ENCODE peak calls at places on chromosomes 4 and X, in five cellular contexts. T is H1, E is IMR-90, M is neuronal stem cell, C is H9. B is an unnamed sample.
A peak's percentile ranks its signal among the peaks of the same experiment; 100 is the strongest.

GRCh38 chr4:151276787-151277557 is at the start of gene PRSS48:
- DNase-seq in E (peak; percentile 32), M (peak; percentile 62), C (peak; percentile 93), T (peak; percentile 79), B (peak; percentile 95)

GRCh38 chr4:38387348-38387747 is 276.7 kb upstream of the KLF3 start:
- DNase-seq in E (peak; percentile 6), M (no peak), T (no peak), C (no peak), B (no peak)

GRCh38 chrX:72255445-72255844 is 16.6 kb upstream of the ERCC6L start:
- DNase-seq in M (no peak), C (peak; percentile 47), T (no peak), E (no peak), B (no peak)

GRCh38 chr4:85769009-85769408 is 294.1 kb downstream of the ARHGAP24 start:
- DNase-seq in E (no peak), C (no peak), T (no peak), M (no peak), B (no peak)

GRCh38 chrX:119763175-119763574 is 4.8 kb downstream of the SOWAHD start:
- DNase-seq in T (no peak), M (no peak), E (peak; percentile 77), C (no peak), B (peak; percentile 86)

GRCh38 chr4:158817562-158818370 is 48.9 kb downstream of the FNIP2 start:
- DNase-seq in T (no peak), E (no peak), M (no peak), C (no peak), B (no peak)

GRCh38 chrX:154409222-154409871 is at the start of gene DNASE1L1:
- DNase-seq in E (peak; percentile 87), T (peak; percentile 81), C (peak; percentile 97), M (peak; percentile 69), B (peak; percentile 96)

GRCh38 chr4:29423836-29424721 is 1296.1 kb upstream of the PCDH7 start:
- DNase-seq in C (no peak), M (no peak), T (no peak), E (peak; percentile 95), B (peak; percentile 33)

GRCh38 chr4:114688063-114688462 is 89.5 kb downstream of the UGT8 start:
- DNase-seq in E (no peak), M (no peak), C (no peak), T (no peak), B (no peak)

GRCh38 chr4:137393043-137393442 is 139.3 kb downstream of the PCDH18 start:
- DNase-seq in C (no peak), E (no peak), M (peak; percentile 11), T (no peak), B (peak; percentile 7)

GRCh38 chrX:54042609-54043010 is 1.7 kb downstream of the PHF8 start:
- DNase-seq in T (no peak), C (peak; percentile 59), M (peak; percentile 33), E (peak; percentile 63), B (peak; percentile 78)

GRCh38 chrX:32896132-32896531 is 315.2 kb downstream of the DMD start:
- DNase-seq in C (no peak), T (no peak), E (no peak), M (no peak), B (no peak)

GRCh38 chr4:94516067-94516466 is 64.3 kb downstream of the PDLIM5 start:
- DNase-seq in C (no peak), M (no peak), E (peak; percentile 95), T (no peak), B (peak; percentile 27)

GRCh38 chrX:1480082-1480785 is 27.5 kb upstream of the ASMTL start:
- DNase-seq in M (no peak), C (no peak), T (no peak), E (no peak), B (no peak)

GRCh38 chr4:164485169-164485568 is 268.8 kb upstream of the SMIM31 start:
- DNase-seq in E (no peak), M (no peak), T (no peak), C (no peak), B (no peak)

GRCh38 chr4:87978656-87979055 is 3.1 kb downstream of the SPP1 start:
- DNase-seq in C (no peak), E (peak; percentile 62), M (no peak), T (no peak), B (no peak)

GRCh38 chrX:125998432-125998831 is 167.7 kb downstream of the DCAF12L2 start:
- DNase-seq in T (no peak), M (no peak), C (no peak), E (no peak), B (peak; percentile 42)

GRCh38 chr4:146257511-146257910 is 43.2 kb downstream of the REELD1 start:
- DNase-seq in T (no peak), C (no peak), M (no peak), E (no peak), B (no peak)

GRCh38 chrX:55710701-55711100 is 6.8 kb upstream of the RRAGB start:
- DNase-seq in C (no peak), T (no peak), M (no peak), E (no peak), B (no peak)

GRCh38 chr4:142473218-142473959 is 372.7 kb downstream of the INPP4B start:
- DNase-seq in T (no peak), C (no peak), M (no peak), E (no peak), B (no peak)

GRCh38 chr4:72207196-72207595 is 175.4 kb downstream of the NPFFR2 start:
- DNase-seq in M (no peak), T (no peak), E (no peak), C (no peak), B (no peak)

GRCh38 chr4:82097504-82097903 is 276.3 kb downstream of the HNRNPD start:
- DNase-seq in T (no peak), M (no peak), C (no peak), E (no peak), B (no peak)

GRCh38 chr4:148778980-148779675 is 336.9 kb upstream of the NR3C2 start:
- DNase-seq in T (no peak), C (no peak), M (no peak), E (peak; percentile 49), B (no peak)

GRCh38 chr4:163542275-163542674 is 47.8 kb downstream of the TMA16 start:
- DNase-seq in C (no peak), M (no peak), E (peak; percentile 71), T (no peak), B (peak; percentile 83)

GRCh38 chrX:150984164-150984824 is 1.2 kb downstream of the HMGB3 start:
- DNase-seq in T (no peak), M (peak; percentile 14), C (no peak), E (no peak), B (no peak)

GRCh38 chrX:23694606-23695005 is 27.3 kb downstream of the PRDX4 start:
- DNase-seq in T (no peak), M (peak; percentile 4), C (peak; percentile 39), E (peak; percentile 57), B (peak; percentile 40)

GRCh38 chr4:7285244-7286122 is 93.1 kb downstream of the SORCS2 start:
- DNase-seq in M (no peak), E (no peak), T (no peak), C (no peak), B (no peak)

DNA sequence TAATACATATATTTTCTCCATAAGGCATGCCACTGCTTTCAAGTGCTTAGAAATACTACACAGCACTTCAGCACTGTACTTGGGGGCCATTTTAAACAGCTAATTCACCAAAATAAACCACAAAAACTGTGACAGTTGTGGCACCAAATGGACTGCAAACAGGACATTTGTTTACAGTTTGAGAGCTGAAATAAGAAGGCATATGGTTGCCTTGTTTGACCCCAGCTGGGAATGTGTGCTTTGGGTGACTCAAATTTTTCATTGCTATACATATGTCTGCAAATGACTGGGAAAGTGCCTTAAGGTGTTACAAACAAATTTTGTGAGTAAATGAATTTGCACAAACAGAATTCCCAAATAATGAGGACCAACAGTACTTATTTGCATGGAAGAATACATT is 124.2 kb downstream of the BANK1 start:
- DNase-seq in C (no peak), M (no peak), E (no peak), T (no peak), B (no peak)
- H3K79me1 ChIP-seq in C (no peaks in the 10 kb centered on the region), M (no peaks in the 10 kb centered on the region), E (no peaks in the 10 kb centered on the region), T (no peaks in the 10 kb centered on the region), B (no peaks in the 10 kb centered on the region)

GRCh38 chr4:73765296-73765695 is 24.9 kb downstream of the CXCL8 start:
- DNase-seq in T (no peak), M (no peak), E (no peak), C (no peak), B (no peak)

GRCh38 chr4:73763877-73764276 is 23.5 kb downstream of the CXCL8 start:
- DNase-seq in E (no peak), C (no peak), T (no peak), M (no peak), B (no peak)

GRCh38 chr4:73761856-73762255 is 21.5 kb downstream of the CXCL8 start:
- DNase-seq in T (no peak), M (no peak), E (no peak), C (no peak), B (no peak)

GRCh38 chr4:73764513-73764912 is 24.1 kb downstream of the CXCL8 start:
- DNase-seq in C (no peak), E (peak; percentile 67), T (no peak), M (no peak), B (no peak)

GRCh38 chr4:73762409-73762808 is 22.0 kb downstream of the CXCL8 start:
- DNase-seq in T (no peak), E (no peak), C (no peak), M (no peak), B (no peak)
- H3K23ac ChIP-seq in T (no peak overlapping the region), E (no peak overlapping the region), C (no peak overlapping the region), M (no peak overlapping the region), B (no peak overlapping the region)

DNA sequence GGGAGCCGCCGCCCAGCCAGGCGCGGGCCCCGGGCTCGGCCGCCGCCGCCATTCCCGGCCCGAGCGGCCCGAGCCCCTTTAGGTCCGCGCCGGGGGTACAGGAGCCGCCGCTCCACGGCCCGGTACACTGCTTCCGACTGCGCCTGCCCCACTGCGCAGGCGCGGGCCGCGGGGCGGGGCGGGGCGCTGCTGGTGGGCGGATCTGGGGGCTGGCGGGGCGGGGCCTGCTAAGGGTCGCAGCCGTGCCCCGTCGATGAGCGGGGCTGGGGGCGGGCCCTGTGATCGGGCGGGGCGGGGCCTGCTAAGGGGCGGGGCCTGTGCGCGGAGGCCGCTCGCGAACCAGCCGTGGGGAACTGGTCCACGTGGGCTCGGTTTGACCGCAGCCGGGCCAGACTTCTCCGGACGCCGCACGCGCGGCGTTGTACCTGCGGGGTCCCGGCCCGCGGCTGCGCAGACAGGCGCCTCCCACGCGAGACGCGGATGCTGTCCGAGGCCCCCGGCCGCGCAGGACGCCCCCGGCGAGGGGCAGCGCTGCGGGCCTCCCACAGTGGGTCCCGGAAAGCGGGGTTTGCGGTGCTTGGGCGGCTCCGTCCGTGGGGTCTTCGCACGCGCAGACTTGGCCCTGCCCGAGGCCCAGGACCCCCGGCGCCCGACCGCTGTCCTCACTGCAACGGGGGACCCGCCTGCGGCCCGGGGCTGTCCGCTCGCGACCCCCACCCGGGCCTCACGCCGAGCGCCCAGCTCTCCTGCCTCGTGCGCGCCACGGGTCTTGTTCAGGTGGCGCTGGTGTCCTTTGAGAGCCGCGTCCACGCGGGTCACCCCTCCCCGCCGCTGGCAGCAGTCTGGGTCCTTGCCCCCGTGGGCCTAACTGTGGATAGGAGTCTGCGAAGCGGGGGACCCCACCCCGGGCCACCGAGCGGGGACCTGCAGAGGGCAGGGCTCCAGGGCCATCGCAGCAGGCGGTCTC is at the start of gene DGKQ:
- DNase-seq in E (peak; percentile 75), T (no peak), M (peak; percentile 83), C (peak; percentile 79), B (peak; percentile 78)
- H2BK15ac ChIP-seq in E (no peak within 1 kb of the TSS), T (no peak within 1 kb of the TSS), M (peak within 1 kb of the TSS; percentile 71), C (no peak within 1 kb of the TSS), B (no peak within 1 kb of the TSS)

DNA sequence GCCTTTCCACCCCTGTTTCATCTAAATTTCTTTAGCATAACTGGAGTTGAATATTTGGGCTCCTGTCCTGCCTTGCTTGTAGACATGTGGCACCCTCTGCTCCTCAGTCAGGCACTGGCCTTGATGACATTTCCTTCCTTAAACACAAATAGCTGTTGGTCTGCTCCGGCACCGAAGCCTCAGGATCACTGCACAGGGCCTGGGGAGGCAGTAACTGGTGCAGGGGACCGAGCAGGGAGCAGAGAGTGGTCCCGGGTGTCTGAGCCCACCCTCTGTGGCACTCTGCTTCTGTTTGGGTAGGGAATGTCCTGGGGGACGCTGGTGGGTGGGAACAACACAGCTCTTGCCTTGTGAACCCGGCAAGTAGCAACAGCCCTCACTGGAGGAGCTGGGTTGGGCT is 13.6 kb downstream of the RGS12 start:
- DNase-seq in M (no peak), T (no peak), C (no peak), E (no peak), B (no peak)
- H3K79me1 ChIP-seq in M (peaks cover 11% of the 10 kb centered on the region), T (peaks cover 17% of the 10 kb centered on the region), C (no peaks in the 10 kb centered on the region), E (peaks cover 28% of the 10 kb centered on the region), B (peaks cover 13% of the 10 kb centered on the region)